ENCODE peak calls at places on chromosomes 5 and 9, in nine cellular contexts. One of them, this sample, is unnamed.

GRCh38 chr9:126093771-126094170 is 232.9 kb upstream of the MVB12B start:
- DNase-seq in astrocyte of the spinal cord: no peak
- DNase-seq in hepatocyte: no peak
- DNase-seq in lower lobe of right lung: no peak
- DNase-seq in Panc1: no peak
- DNase-seq in AG04449: no peak
- DNase-seq in GM20000: no peak
- DNase-seq in sigmoid colon: no peak
- DNase-seq in mammary epithelial cell: no peak
- DNase-seq in this sample: no peak

GRCh38 chr9:91429501-91429900 is 5.9 kb upstream of the NFIL3 start:
- DNase-seq in mammary epithelial cell: no peak
- DNase-seq in Panc1: no peak
- DNase-seq in AG04449: no peak
- DNase-seq in sigmoid colon: no peak
- DNase-seq in GM20000: no peak
- DNase-seq in hepatocyte: no peak
- DNase-seq in astrocyte of the spinal cord: no peak
- DNase-seq in lower lobe of right lung: no peak
- DNase-seq in this sample: no peak

GRCh38 chr5:67245259-67245846 is 48.8 kb upstream of the CD180 start:
- DNase-seq in AG04449: no peak
- DNase-seq in astrocyte of the spinal cord: no peak
- DNase-seq in lower lobe of right lung: no peak
- DNase-seq in mammary epithelial cell: no peak
- DNase-seq in GM20000: no peak
- DNase-seq in hepatocyte: no peak
- DNase-seq in sigmoid colon: no peak
- DNase-seq in Panc1: no peak
- DNase-seq in this sample: no peak

GRCh38 chr9:107999890-108000289 is 510.3 kb upstream of the KLF4 start:
- DNase-seq in AG04449: no peak
- DNase-seq in hepatocyte: no peak
- DNase-seq in lower lobe of right lung: no peak
- DNase-seq in GM20000: no peak
- DNase-seq in mammary epithelial cell: peak
- DNase-seq in Panc1: no peak
- DNase-seq in astrocyte of the spinal cord: no peak
- DNase-seq in sigmoid colon: no peak
- DNase-seq in this sample: peak

GRCh38 chr5:58185397-58186195 is 274.3 kb downstream of the PLK2 start:
- DNase-seq in Panc1: no peak
- DNase-seq in astrocyte of the spinal cord: no peak
- DNase-seq in hepatocyte: no peak
- DNase-seq in mammary epithelial cell: peak
- DNase-seq in lower lobe of right lung: no peak
- DNase-seq in sigmoid colon: no peak
- DNase-seq in GM20000: no peak
- DNase-seq in AG04449: peak
- DNase-seq in this sample: no peak

GRCh38 chr5:2989517-2989916 is 238.0 kb upstream of the IRX2 start:
- DNase-seq in AG04449: no peak
- DNase-seq in sigmoid colon: no peak
- DNase-seq in astrocyte of the spinal cord: no peak
- DNase-seq in GM20000: no peak
- DNase-seq in hepatocyte: no peak
- DNase-seq in mammary epithelial cell: no peak
- DNase-seq in lower lobe of right lung: no peak
- DNase-seq in Panc1: no peak
- DNase-seq in this sample: no peak

GRCh38 chr5:78813906-78814518 is 165.4 kb upstream of the LHFPL2 start:
- DNase-seq in mammary epithelial cell: no peak
- DNase-seq in lower lobe of right lung: no peak
- DNase-seq in AG04449: no peak
- DNase-seq in GM20000: no peak
- DNase-seq in Panc1: no peak
- DNase-seq in sigmoid colon: no peak
- DNase-seq in hepatocyte: no peak
- DNase-seq in astrocyte of the spinal cord: no peak
- DNase-seq in this sample: no peak

GRCh38 chr9:15509931-15510788 is 610 bp downstream of the PSIP1 start:
- DNase-seq in mammary epithelial cell: no peak
- DNase-seq in lower lobe of right lung: peak
- DNase-seq in sigmoid colon: peak
- DNase-seq in Panc1: no peak
- DNase-seq in GM20000: peak
- DNase-seq in AG04449: no peak
- DNase-seq in astrocyte of the spinal cord: peak
- DNase-seq in hepatocyte: peak
- DNase-seq in this sample: no peak

GRCh38 chr5:68459500-68460139 is 244.1 kb downstream of the PIK3R1 start:
- DNase-seq in sigmoid colon: no peak
- DNase-seq in hepatocyte: no peak
- DNase-seq in GM20000: no peak
- DNase-seq in astrocyte of the spinal cord: no peak
- DNase-seq in lower lobe of right lung: no peak
- DNase-seq in mammary epithelial cell: no peak
- DNase-seq in Panc1: no peak
- DNase-seq in AG04449: no peak
- DNase-seq in this sample: no peak

GRCh38 chr9:132364068-132364467 is 9.3 kb upstream of the SETX start:
- DNase-seq in astrocyte of the spinal cord: no peak
- DNase-seq in AG04449: no peak
- DNase-seq in sigmoid colon: no peak
- DNase-seq in lower lobe of right lung: no peak
- DNase-seq in Panc1: no peak
- DNase-seq in hepatocyte: no peak
- DNase-seq in GM20000: no peak
- DNase-seq in mammary epithelial cell: no peak
- DNase-seq in this sample: no peak

DNA sequence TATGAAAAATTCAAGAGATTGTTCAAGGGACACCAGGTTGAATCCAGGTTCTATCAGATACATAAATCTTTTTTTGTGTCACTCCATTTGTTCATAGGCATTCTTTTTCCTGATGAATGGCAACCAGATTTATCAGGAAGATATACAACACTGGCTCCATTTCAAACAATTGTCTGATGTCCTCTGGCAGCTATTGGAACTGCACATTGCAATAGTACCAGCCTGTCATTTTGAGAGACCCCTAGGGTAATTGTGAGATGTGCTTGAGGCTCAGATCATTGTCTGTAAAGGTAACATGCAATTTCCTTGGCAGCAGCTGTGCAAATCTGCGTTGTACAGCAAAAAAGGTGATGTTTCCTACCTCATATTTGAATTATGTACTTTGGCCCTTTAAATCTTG is 25.9 kb downstream of the KCTD16 start:
- DNase-seq in hepatocyte: no peak
- DNase-seq in mammary epithelial cell: no peak
- DNase-seq in astrocyte of the spinal cord: no peak
- DNase-seq in AG04449: no peak
- DNase-seq in GM20000: no peak
- DNase-seq in Panc1: no peak
- DNase-seq in sigmoid colon: no peak
- DNase-seq in lower lobe of right lung: no peak
- DNase-seq in this sample: no peak
- TF ChIP-seq CTCF in hepatocyte: no peak
- TF ChIP-seq CTCF in mammary epithelial cell: peak
- TF ChIP-seq CTCF in astrocyte of the spinal cord: peak
- TF ChIP-seq CTCF in AG04449: no peak
- TF ChIP-seq CTCF in GM20000: no peak
- TF ChIP-seq CTCF in Panc1: no peak
- TF ChIP-seq CTCF in sigmoid colon: no peak
- TF ChIP-seq CTCF in lower lobe of right lung: no peak
- TF ChIP-seq CTCF in this sample: peak

GRCh38 chr9:96061293-96061987 is 185.9 kb downstream of the ERCC6L2 start:
- DNase-seq in mammary epithelial cell: peak
- DNase-seq in astrocyte of the spinal cord: peak
- DNase-seq in hepatocyte: peak
- DNase-seq in lower lobe of right lung: no peak
- DNase-seq in sigmoid colon: no peak
- DNase-seq in Panc1: no peak
- DNase-seq in GM20000: peak
- DNase-seq in AG04449: no peak
- DNase-seq in this sample: peak
- TF ChIP-seq CTCF in mammary epithelial cell: peak
- TF ChIP-seq CTCF in astrocyte of the spinal cord: peak
- TF ChIP-seq CTCF in hepatocyte: peak
- TF ChIP-seq CTCF in lower lobe of right lung: peak
- TF ChIP-seq CTCF in sigmoid colon: peak
- TF ChIP-seq CTCF in Panc1: peak
- TF ChIP-seq CTCF in GM20000: peak
- TF ChIP-seq CTCF in AG04449: peak
- TF ChIP-seq CTCF in this sample: peak

GRCh38 chr5:94154672-94155071 is 413.3 kb upstream of the POU5F2 start:
- DNase-seq in sigmoid colon: no peak
- DNase-seq in lower lobe of right lung: no peak
- DNase-seq in astrocyte of the spinal cord: no peak
- DNase-seq in hepatocyte: no peak
- DNase-seq in GM20000: no peak
- DNase-seq in mammary epithelial cell: no peak
- DNase-seq in AG04449: no peak
- DNase-seq in Panc1: no peak
- DNase-seq in this sample: no peak

GRCh38 chr5:94153736-94154450 is 412.5 kb upstream of the POU5F2 start:
- DNase-seq in mammary epithelial cell: no peak
- DNase-seq in GM20000: no peak
- DNase-seq in astrocyte of the spinal cord: peak
- DNase-seq in AG04449: no peak
- DNase-seq in hepatocyte: no peak
- DNase-seq in lower lobe of right lung: peak
- DNase-seq in sigmoid colon: no peak
- DNase-seq in Panc1: no peak
- DNase-seq in this sample: no peak

GRCh38 chr5:94157704-94158608 is 416.6 kb upstream of the POU5F2 start:
- DNase-seq in GM20000: no peak
- DNase-seq in AG04449: no peak
- DNase-seq in Panc1: no peak
- DNase-seq in hepatocyte: no peak
- DNase-seq in sigmoid colon: no peak
- DNase-seq in astrocyte of the spinal cord: no peak
- DNase-seq in mammary epithelial cell: no peak
- DNase-seq in lower lobe of right lung: no peak
- DNase-seq in this sample: no peak

DNA sequence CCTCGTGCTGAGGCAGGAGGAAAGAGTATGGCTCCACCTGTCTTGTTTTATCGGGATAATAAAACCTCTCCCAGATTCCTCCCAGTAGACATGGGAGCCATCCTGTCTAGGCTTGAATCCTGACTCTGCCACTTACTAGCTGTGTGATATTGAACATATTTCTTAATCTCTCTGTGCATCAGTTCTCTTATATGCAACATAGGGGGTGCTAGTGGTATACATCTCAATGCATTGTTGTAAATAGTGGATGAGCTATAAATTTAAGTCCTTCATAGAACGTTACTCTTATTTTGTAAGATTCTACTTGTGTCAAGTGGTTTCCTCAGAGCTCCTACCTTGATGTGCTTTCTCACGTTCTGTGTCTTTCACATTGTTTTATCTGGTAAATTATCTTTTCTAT is 417.7 kb upstream of the POU5F2 start:
- DNase-seq in hepatocyte: no peak
- DNase-seq in Panc1: no peak
- DNase-seq in AG04449: no peak
- DNase-seq in astrocyte of the spinal cord: no peak
- DNase-seq in GM20000: no peak
- DNase-seq in sigmoid colon: no peak
- DNase-seq in mammary epithelial cell: no peak
- DNase-seq in lower lobe of right lung: no peak
- DNase-seq in this sample: no peak
- TF ChIP-seq CTCF in hepatocyte: no peak
- TF ChIP-seq CTCF in Panc1: peak
- TF ChIP-seq CTCF in AG04449: no peak
- TF ChIP-seq CTCF in astrocyte of the spinal cord: no peak
- TF ChIP-seq CTCF in GM20000: no peak
- TF ChIP-seq CTCF in sigmoid colon: no peak
- TF ChIP-seq CTCF in mammary epithelial cell: no peak
- TF ChIP-seq CTCF in lower lobe of right lung: no peak
- TF ChIP-seq CTCF in this sample: peak

GRCh38 chr9:6049798-6050197 is 34.4 kb upstream of the RANBP6 start:
- DNase-seq in mammary epithelial cell: peak
- DNase-seq in sigmoid colon: no peak
- DNase-seq in AG04449: no peak
- DNase-seq in astrocyte of the spinal cord: no peak
- DNase-seq in lower lobe of right lung: no peak
- DNase-seq in Panc1: no peak
- DNase-seq in hepatocyte: no peak
- DNase-seq in GM20000: peak
- DNase-seq in this sample: peak
- TF ChIP-seq CTCF in mammary epithelial cell: peak
- TF ChIP-seq CTCF in sigmoid colon: no peak
- TF ChIP-seq CTCF in AG04449: peak
- TF ChIP-seq CTCF in astrocyte of the spinal cord: peak
- TF ChIP-seq CTCF in lower lobe of right lung: peak
- TF ChIP-seq CTCF in Panc1: no peak
- TF ChIP-seq CTCF in hepatocyte: peak
- TF ChIP-seq CTCF in GM20000: no peak
- TF ChIP-seq CTCF in this sample: peak

DNA sequence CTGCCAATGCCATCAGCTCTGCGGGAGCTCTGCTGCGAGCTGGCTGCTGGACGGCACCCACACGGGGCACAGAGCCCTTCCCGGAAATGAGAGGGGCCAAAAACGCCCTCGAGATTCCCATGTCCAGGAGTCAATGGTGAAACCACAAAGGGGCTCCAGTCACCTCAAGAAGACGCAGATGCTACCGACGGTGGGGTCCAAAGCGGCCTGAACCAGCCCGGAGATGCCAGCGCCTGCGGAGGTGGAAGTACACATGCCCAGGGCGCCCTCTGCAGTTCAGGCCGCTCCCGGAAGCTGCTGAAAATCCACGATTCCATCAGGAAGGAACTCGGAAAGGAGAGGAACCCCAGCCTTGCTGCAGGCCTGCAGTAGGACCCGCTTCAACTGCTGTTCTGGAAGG is 82.4 kb upstream of the SELENOP start:
- DNase-seq in AG04449: no peak
- DNase-seq in lower lobe of right lung: no peak
- DNase-seq in hepatocyte: no peak
- DNase-seq in Panc1: no peak
- DNase-seq in astrocyte of the spinal cord: no peak
- DNase-seq in mammary epithelial cell: no peak
- DNase-seq in sigmoid colon: no peak
- DNase-seq in GM20000: no peak
- DNase-seq in this sample: no peak
- TF ChIP-seq CTCF in AG04449: no peak
- TF ChIP-seq CTCF in lower lobe of right lung: peak
- TF ChIP-seq CTCF in hepatocyte: no peak
- TF ChIP-seq CTCF in Panc1: peak
- TF ChIP-seq CTCF in astrocyte of the spinal cord: peak
- TF ChIP-seq CTCF in mammary epithelial cell: no peak
- TF ChIP-seq CTCF in sigmoid colon: no peak
- TF ChIP-seq CTCF in GM20000: no peak
- TF ChIP-seq CTCF in this sample: peak

GRCh38 chr5:159951387-159951786 is 35.1 kb downstream of the ADRA1B start:
- DNase-seq in AG04449: no peak
- DNase-seq in sigmoid colon: no peak
- DNase-seq in hepatocyte: no peak
- DNase-seq in Panc1: no peak
- DNase-seq in mammary epithelial cell: no peak
- DNase-seq in astrocyte of the spinal cord: peak
- DNase-seq in lower lobe of right lung: no peak
- DNase-seq in GM20000: no peak
- DNase-seq in this sample: no peak
- TF ChIP-seq CTCF in AG04449: peak
- TF ChIP-seq CTCF in sigmoid colon: no peak
- TF ChIP-seq CTCF in hepatocyte: peak
- TF ChIP-seq CTCF in Panc1: peak
- TF ChIP-seq CTCF in mammary epithelial cell: peak
- TF ChIP-seq CTCF in astrocyte of the spinal cord: peak
- TF ChIP-seq CTCF in lower lobe of right lung: no peak
- TF ChIP-seq CTCF in GM20000: no peak
- TF ChIP-seq CTCF in this sample: no peak